ENCODE peak calls at places on chromosomes 1 and 21, in six cellular contexts. Q is CD8-positive, alpha-beta memory T cell; U is caudate nucleus; R is lung; B is esophagus squamous epithelium; I is kidney. D is an unnamed sample.

GRCh38 chr1:221035680-221036153 is 156.5 kb downstream of the HLX start:
- DNase-seq in Q (no peak), U (no peak), R (no peak), B (no peak), I (no peak), D (no peak)

GRCh38 chr1:226827458-226827857 is 43.0 kb upstream of the PSEN2 start:
- DNase-seq in Q (no peak), U (no peak), R (peak), B (no peak), I (no peak), D (no peak)

GRCh38 chr1:205810448-205811157 is 2.4 kb downstream of the SLC41A1 start:
- DNase-seq in Q (no peak), U (peak), R (no peak), B (no peak), I (no peak), D (no peak)

GRCh38 chr1:212918751-212919150 is 31.6 kb upstream of the VASH2 start:
- DNase-seq in Q (no peak), U (no peak), R (no peak), B (no peak), I (no peak), D (peak)

GRCh38 chr1:107277022-107277421 is 136.2 kb downstream of the NTNG1 start:
- DNase-seq in Q (no peak), U (peak), R (no peak), B (no peak), I (no peak), D (peak)

GRCh38 chr1:30218438-30218837 is 504.9 kb downstream of the MATN1 start:
- DNase-seq in Q (no peak), U (no peak), R (no peak), B (no peak), I (no peak), D (no peak)

GRCh38 chr1:40132383-40133121 is 28.6 kb upstream of the RLF start:
- DNase-seq in Q (no peak), U (no peak), R (no peak), B (no peak), I (no peak), D (no peak)

GRCh38 chr1:94142022-94142421 is 21.1 kb upstream of the ABCA4 start:
- DNase-seq in Q (no peak), U (no peak), R (no peak), B (no peak), I (no peak), D (no peak)

GRCh38 chr1:206465951-206466350 is 4.3 kb upstream of the IKBKE start:
- DNase-seq in Q (no peak), U (no peak), R (no peak), B (no peak), I (no peak), D (no peak)

GRCh38 chr21:21137986-21138385 is 139.8 kb downstream of the NCAM2 start:
- DNase-seq in Q (no peak), U (no peak), R (no peak), B (no peak), I (no peak), D (no peak)

GRCh38 chr1:58727363-58727762 is 27.5 kb upstream of the MYSM1 start:
- DNase-seq in Q (no peak), U (no peak), R (no peak), B (no peak), I (no peak), D (no peak)

GRCh38 chr1:229410692-229411433 is 23.0 kb downstream of the ACTA1 start:
- DNase-seq in Q (no peak), U (peak), R (peak), B (no peak), I (peak), D (no peak)

GRCh38 chr1:47189844-47190562 is at the start of gene PDZK1IP1:
- DNase-seq in Q (no peak), U (no peak), R (peak), B (no peak), I (peak), D (no peak)

GRCh38 chr1:84611796-84612195 is 37.6 kb upstream of the CTBS start:
- DNase-seq in Q (no peak), U (no peak), R (no peak), B (no peak), I (no peak), D (no peak)
- H3K27ac ChIP-seq in Q (no peak), U (no peak), R (no peak), B (no peak), I (no peak), D (no peak)

DNA sequence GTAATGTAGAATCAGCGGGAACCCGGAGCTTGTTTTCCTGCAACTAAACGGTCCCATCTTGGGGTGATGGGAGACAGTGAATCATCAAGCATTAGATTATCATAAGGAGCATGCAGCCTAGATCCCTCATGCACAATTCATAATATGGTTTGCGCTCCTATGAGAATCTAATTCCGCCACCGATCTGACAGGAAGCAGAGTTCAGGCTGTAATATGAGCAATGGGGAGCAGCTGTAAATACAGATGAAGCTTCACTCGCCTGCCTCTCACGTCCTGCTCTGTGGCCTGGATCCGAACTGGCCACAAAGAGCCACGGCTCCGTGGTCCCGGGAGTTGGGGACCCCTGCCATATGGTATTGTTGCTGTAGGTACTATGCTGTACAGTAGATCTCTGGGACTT is 1.6 kb downstream of the IFI44 start:
- DNase-seq in Q (peak), U (no peak), R (no peak), B (no peak), I (no peak), D (no peak)
- H3K27ac ChIP-seq in Q (no peak), U (peak), R (no peak), B (no peak), I (no peak), D (no peak)

DNA sequence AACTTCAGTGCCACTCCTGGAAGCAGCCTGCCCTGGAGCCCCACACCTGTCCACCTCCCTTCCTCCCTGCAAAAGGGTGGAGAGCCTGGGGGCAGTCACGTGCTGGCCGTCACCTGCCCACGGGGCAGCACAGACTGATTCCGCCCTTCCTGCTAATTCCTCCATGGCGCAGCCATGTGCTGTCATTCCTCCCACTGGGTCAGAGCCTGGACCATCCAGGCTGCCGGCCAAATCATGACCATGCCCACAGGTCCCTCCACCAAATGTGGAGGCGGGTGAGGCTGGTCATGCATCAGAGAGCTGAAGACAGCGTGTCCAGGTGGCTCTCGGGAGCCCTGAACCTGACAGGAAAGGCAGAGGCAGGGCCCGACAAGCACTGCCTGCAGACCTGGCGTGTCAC is 24.5 kb upstream of the GPR153 start:
- DNase-seq in Q (no peak), U (no peak), R (no peak), B (no peak), I (peak), D (no peak)
- H3K27ac ChIP-seq in Q (no peak), U (no peak), R (no peak), B (no peak), I (no peak), D (no peak)

GRCh38 chr1:21666572-21667320 is 2.4 kb downstream of the RAP1GAP start:
- DNase-seq in Q (no peak), U (peak), R (no peak), B (no peak), I (no peak), D (no peak)
- H3K27ac ChIP-seq in Q (no peak), U (peak), R (no peak), B (no peak), I (no peak), D (no peak)

D was measured in H1.